ENCODE peak calls at places on chromosome 2, in five cellular contexts. E is sigmoid colon; I is activated CD4-positive, CD25-positive, alpha-beta regulatory T cell treated with anti-CD3 and anti-CD28 coated beads, Interleukin-2, amount 50 U/mL, for 72 hours; K is activated CD4-positive, alpha-beta T cell treated with anti-CD3 and anti-CD28 coated beads, Interleukin-2, amount 50 U/mL, for 1 hour; M is stimulated activated CD4-positive, alpha-beta T cell treated with anti-CD3 and anti-CD28 coated beads, Interleukin-4, amount 100 ng/mL, for 48 hours. D is an unnamed sample.

GRCh38 chr2:236793041-236794011 is 223.7 kb downstream of the ACKR3 start:
- DNase-seq in E (no peak), I (no peak), K (no peak), M (no peak), D (no peak)

GRCh38 chr2:40240067-40240466 is 211.8 kb downstream of the SLC8A1 start:
- DNase-seq in E (peak; percentile 96), I (no peak), K (no peak), M (no peak), D (no peak)

GRCh38 chr2:111178296-111178695 is 57.6 kb downstream of the BCL2L11 start:
- DNase-seq in E (no peak), I (no peak), K (no peak), M (no peak), D (no peak)

GRCh38 chr2:161166538-161167409 is 6.5 kb downstream of the TANK start:
- DNase-seq in E (no peak), I (peak; percentile 51), K (no peak), M (peak; percentile 71), D (no peak)

GRCh38 chr2:74267068-74267467 is 68.7 kb downstream of the MTHFD2 start:
- DNase-seq in E (no peak), I (peak; percentile 42), K (peak; percentile 48), M (peak; percentile 37), D (no peak)

GRCh38 chr2:240426797-240427721 is 8.4 kb upstream of the GPC1 start:
- DNase-seq in E (peak; percentile 45), I (no peak), K (no peak), M (no peak), D (no peak)

GRCh38 chr2:8819194-8819593 is 18.2 kb downstream of the KIDINS220 start:
- DNase-seq in E (no peak), I (no peak), K (no peak), M (no peak), D (no peak)

GRCh38 chr2:156565066-156565710 is 129.0 kb downstream of the GPD2 start:
- DNase-seq in E (no peak), I (no peak), K (no peak), M (no peak), D (no peak)

GRCh38 chr2:162965151-162965550 is 126.6 kb upstream of the KCNH7 start:
- DNase-seq in E (no peak), I (no peak), K (no peak), M (no peak), D (no peak)

GRCh38 chr2:238518127-238518827 is 91.5 kb downstream of the ASB1 start:
- DNase-seq in E (no peak), I (no peak), K (no peak), M (no peak), D (no peak)

GRCh38 chr2:128309341-128310093 is 9.2 kb downstream of the HS6ST1 start:
- DNase-seq in E (peak; percentile 94), I (no peak), K (no peak), M (no peak), D (no peak)

GRCh38 chr2:188949046-188949818 is 24.9 kb upstream of the COL3A1 start:
- DNase-seq in E (no peak), I (no peak), K (no peak), M (no peak), D (no peak)

GRCh38 chr2:150209746-150210145 is 277.7 kb downstream of the RND3 start:
- DNase-seq in E (no peak), I (no peak), K (no peak), M (no peak), D (no peak)

GRCh38 chr2:238143239-238143951 is 4.9 kb downstream of the KLHL30 start:
- DNase-seq in E (no peak), I (no peak), K (no peak), M (no peak), D (no peak)

GRCh38 chr2:181904022-181904632 is 12.6 kb downstream of the ITPRID2 start:
- DNase-seq in E (no peak), I (no peak), K (no peak), M (no peak), D (no peak)

GRCh38 chr2:185374878-185375277 is 363.7 kb upstream of the FSIP2 start:
- DNase-seq in E (no peak), I (no peak), K (no peak), M (no peak), D (no peak)

GRCh38 chr2:124264496-124265160 is 239.5 kb downstream of the CNTNAP5 start:
- DNase-seq in E (no peak), I (no peak), K (no peak), M (no peak), D (no peak)

GRCh38 chr2:120703330-120703994 is 32.2 kb upstream of the GLI2 start:
- DNase-seq in E (peak; percentile 34), I (no peak), K (no peak), M (no peak), D (no peak)

GRCh38 chr2:212923393-212923792 is 228.0 kb downstream of the IKZF2 start:
- DNase-seq in E (no peak), I (no peak), K (no peak), M (no peak), D (no peak)